ENCODE peak calls at places on chromosome 1, in five cellular contexts. Q, A, H, E and X are unnamed samples. For H3K4me1, the result is how much of the 10 kb centered on the place peaks cover.

GRCh38 chr1:6581561-6582305 is 1.9 kb downstream of the ZBTB48 start:
- DNase-seq in E (no peak), A (no peak), H (no peak), Q (no peak), X (no peak)

GRCh38 chr1:245877976-245878375 is 629.1 kb downstream of the SMYD3 start:
- DNase-seq in E (no peak), A (no peak), Q (no peak), H (no peak), X (no peak)

GRCh38 chr1:3483801-3484444 is 29.5 kb downstream of the ARHGEF16 start:
- DNase-seq in Q (peak), H (no peak), A (peak), E (no peak), X (peak)

GRCh38 chr1:228490120-228491078 is 3.2 kb downstream of the RNF187 start:
- DNase-seq in H (no peak), E (no peak), A (peak), Q (no peak), X (peak)

GRCh38 chr1:83034846-83035245 is 964.1 kb downstream of the TTLL7 start:
- DNase-seq in E (no peak), A (no peak), Q (no peak), H (no peak), X (no peak)

GRCh38 chr1:184186167-184186566 is 134.6 kb downstream of the TSEN15 start:
- DNase-seq in E (no peak), A (no peak), Q (no peak), H (no peak), X (no peak)

GRCh38 chr1:31805318-31805717 is 10.5 kb downstream of the SPOCD1 start:
- DNase-seq in H (no peak), E (no peak), Q (no peak), A (no peak), X (no peak)

GRCh38 chr1:11648732-11649158 is 5.5 kb downstream of the FBXO2 start:
- DNase-seq in A (no peak), E (no peak), Q (no peak), H (no peak), X (no peak)

GRCh38 chr1:239274242-239274830 is 112.0 kb upstream of the CHRM3 start:
- DNase-seq in Q (no peak), H (no peak), A (no peak), E (no peak), X (no peak)

GRCh38 chr1:214290399-214291037 is 9.6 kb downstream of the SMYD2 start:
- DNase-seq in E (no peak), A (no peak), H (no peak), Q (no peak), X (no peak)

GRCh38 chr1:167301355-167301754 is 80.7 kb downstream of the POU2F1 start:
- DNase-seq in Q (no peak), E (no peak), A (no peak), H (no peak), X (no peak)

GRCh38 chr1:43447891-43448708 is 5.6 kb downstream of the HYI start:
- DNase-seq in E (no peak), A (peak), H (no peak), Q (no peak), X (no peak)

GRCh38 chr1:8807004-8807403 is 10.4 kb downstream of the RERE start:
- DNase-seq in Q (no peak), E (no peak), A (no peak), H (no peak), X (no peak)

GRCh38 chr1:38131024-38131585 is 84.5 kb upstream of the POU3F1 start:
- DNase-seq in E (no peak), Q (no peak), H (no peak), A (no peak), X (no peak)

GRCh38 chr1:64031191-64031590 is 172.2 kb upstream of the UBE2U start:
- DNase-seq in Q (no peak), E (no peak), H (no peak), A (no peak), X (no peak)

GRCh38 chr1:63691672-63692425 is 82.0 kb upstream of the ROR1 start:
- DNase-seq in H (peak), Q (peak), E (peak), A (no peak), X (peak)

GRCh38 chr1:182460550-182460951 is 10.6 kb downstream of the RGSL1 start:
- DNase-seq in Q (no peak), H (no peak), A (no peak), E (no peak), X (no peak)

GRCh38 chr1:25504706-25505560 is 38.5 kb upstream of the LDLRAP1 start:
- DNase-seq in A (no peak), E (no peak), H (no peak), Q (no peak), X (no peak)

GRCh38 chr1:65471901-65472332 is 51.4 kb downstream of the LEPR start:
- DNase-seq in A (no peak), H (no peak), E (no peak), Q (no peak), X (no peak)

GRCh38 chr1:24385160-24385939 is 28.2 kb downstream of the STPG1 start:
- DNase-seq in A (no peak), Q (no peak), E (no peak), H (no peak), X (no peak)

GRCh38 chr1:94589728-94590127 is 48.2 kb upstream of the F3 start:
- DNase-seq in Q (no peak), E (no peak), H (peak), A (no peak), X (no peak)

GRCh38 chr1:26358411-26359384 is 4.8 kb upstream of the CRYBG2 start:
- DNase-seq in Q (no peak), E (no peak), A (no peak), H (peak), X (no peak)

GRCh38 chr1:220038640-220039039 is 7.7 kb downstream of the EPRS1 start:
- DNase-seq in H (no peak), E (no peak), A (no peak), Q (no peak), X (no peak)

GRCh38 chr1:110150330-110151174 is at the start of gene SLC6A17:
- DNase-seq in H (peak), E (no peak), Q (no peak), A (no peak), X (no peak)

DNA sequence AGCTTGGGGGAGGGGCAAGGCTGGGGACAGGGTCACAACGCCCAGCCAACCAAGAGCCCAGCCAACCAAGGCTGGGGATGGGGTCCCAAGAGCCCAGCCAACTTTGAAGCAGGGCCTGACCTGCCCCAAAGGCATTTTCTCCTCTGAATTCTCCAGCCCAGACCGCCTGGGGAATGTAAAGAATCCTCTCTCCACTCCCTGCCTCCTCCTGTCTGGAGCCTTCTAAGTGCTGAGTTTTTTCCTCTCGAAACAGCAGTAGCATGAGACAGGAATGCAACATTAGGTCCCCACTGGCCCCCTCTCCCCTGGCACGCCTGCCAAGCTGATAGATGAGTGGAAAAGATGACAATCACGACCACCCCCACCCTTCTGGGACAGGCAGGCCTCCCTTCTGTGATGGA is 17.0 kb downstream of the C1orf198 start:
- DNase-seq in Q (no peak), A (no peak), H (no peak), E (no peak), X (no peak)
- TF ChIP-seq CTCF in Q (no peak), A (no peak), H (no peak), E (no peak), X (no peak)

GRCh38 chr1:205026181-205026580 is 16.8 kb upstream of the CNTN2 start:
- DNase-seq in A (no peak), Q (no peak), H (no peak), E (no peak), X (no peak)
- H3K4me1 ChIP-seq in A (under half), Q (under half), H (under half), E (under half), X (under half)

DNA sequence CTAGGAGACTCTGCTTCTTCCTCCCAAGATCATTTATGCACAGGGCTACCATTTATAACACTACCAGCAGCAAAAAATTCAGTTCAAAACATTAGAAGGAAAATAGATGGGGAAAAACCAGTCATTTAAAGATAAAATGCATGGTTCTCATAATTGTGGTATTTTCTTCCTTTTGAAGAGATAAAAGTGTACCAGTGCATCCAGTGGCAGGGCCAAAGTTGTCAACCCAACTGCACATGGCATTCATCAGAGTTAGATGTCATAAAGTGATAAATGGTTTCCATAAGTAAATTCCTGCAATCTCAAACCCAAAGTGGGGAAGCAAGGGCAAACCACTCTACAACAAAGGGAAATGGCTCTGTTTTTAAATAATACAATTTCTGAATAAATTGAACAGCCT is 119.1 kb upstream of the DMRTA2 start:
- DNase-seq in E (no peak), Q (no peak), A (no peak), H (no peak), X (no peak)
- TF ChIP-seq CTCF in E (no peak), Q (no peak), A (no peak), H (no peak), X (no peak)

GRCh38 chr1:221781102-221781744 is 39.3 kb upstream of the DUSP10 start:
- DNase-seq in A (no peak), H (no peak), E (no peak), Q (no peak), X (no peak)

GRCh38 chr1:221783437-221783836 is 41.5 kb upstream of the DUSP10 start:
- DNase-seq in E (no peak), Q (no peak), H (no peak), A (no peak), X (no peak)

GRCh38 chr1:221782461-221782860 is 40.6 kb upstream of the DUSP10 start:
- DNase-seq in A (no peak), E (no peak), H (no peak), Q (no peak), X (no peak)

GRCh38 chr1:221782970-221783369 is 41.1 kb upstream of the DUSP10 start:
- DNase-seq in Q (no peak), H (no peak), E (no peak), A (no peak), X (no peak)

GRCh38 chr1:221783936-221784335 is 42.0 kb upstream of the DUSP10 start:
- DNase-seq in A (no peak), Q (no peak), H (no peak), E (no peak), X (no peak)
- H3K4me1 ChIP-seq in A (under half), Q (under half), H (under half), E (under half), X (under half)

GRCh38 chr1:76866566-76866965 is 714 bp upstream of the ST6GALNAC5 start:
- DNase-seq in Q (no peak), A (no peak), H (no peak), E (no peak), X (no peak)

GRCh38 chr1:76870037-76870436 is 2.8 kb downstream of the ST6GALNAC5 start:
- DNase-seq in H (no peak), A (no peak), Q (no peak), E (no peak), X (no peak)

GRCh38 chr1:76867342-76868130 is at the start of gene ST6GALNAC5:
- DNase-seq in Q (no peak), E (peak), H (no peak), A (peak), X (no peak)

GRCh38 chr1:76868916-76869315 is 1.6 kb downstream of the ST6GALNAC5 start:
- DNase-seq in A (no peak), Q (no peak), E (peak), H (no peak), X (no peak)

GRCh38 chr1:76868154-76868882 is 1.0 kb downstream of the ST6GALNAC5 start:
- DNase-seq in E (peak), H (no peak), A (peak), Q (no peak), X (no peak)
- TF ChIP-seq CTCF in E (peak), H (no peak), A (no peak), Q (no peak), X (no peak)

GRCh38 chr1:27669876-27670275 is 2.1 kb downstream of the IFI6 start:
- DNase-seq in Q (no peak), A (no peak), H (no peak), E (no peak), X (no peak)
- H3K4me1 ChIP-seq in Q (under half), A (under half), H (under half), E (under half), X (under half)

DNA sequence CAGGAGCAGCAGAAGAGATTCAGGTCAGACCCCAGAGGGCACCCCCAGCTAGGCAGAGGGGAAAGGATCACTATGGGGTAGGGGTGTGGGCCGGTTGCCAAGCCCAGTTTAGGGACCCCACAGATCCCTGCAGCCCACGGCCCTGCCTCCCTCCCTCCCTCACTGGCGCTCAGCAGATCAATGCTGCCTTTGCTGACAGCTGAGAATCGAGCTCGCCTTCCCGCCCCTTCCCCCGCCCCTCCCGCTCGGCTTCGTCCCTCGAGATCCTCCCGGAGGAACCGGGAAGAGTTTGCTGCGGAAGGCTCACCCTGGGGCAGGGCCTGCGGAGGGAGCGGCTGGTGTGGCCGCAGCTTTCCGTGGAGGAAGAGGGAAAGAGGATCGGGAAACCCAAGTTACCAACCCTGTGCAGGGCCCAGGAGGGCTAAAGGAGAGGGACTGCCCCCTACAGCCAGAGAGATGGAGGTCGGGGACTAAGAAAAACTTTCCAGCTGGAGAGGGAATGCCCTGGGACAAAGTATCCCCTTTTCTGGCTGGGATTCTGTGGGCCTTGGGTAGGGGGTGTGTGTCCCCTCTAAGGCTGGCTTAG is 1.1 kb upstream of the KCNQ4 start:
- DNase-seq in E (no peak), A (peak), Q (no peak), H (no peak), X (peak)
- TF ChIP-seq CTCF in E (no peak), A (no peak), Q (no peak), H (no peak), X (no peak)